ENCODE peak calls at places on chromosomes 7 and 10, in nine cellular contexts. Q is PC-3; Y is WERI-Rb-1; I is neural progenitor cell; A is prostate gland; X is CD4-positive, alpha-beta T cell; G is coronary artery; S is cardiac muscle cell; T is A673. M is an unnamed sample.

GRCh38 chr7:50166997-50167961 is 74.2 kb upstream of the ZPBP start:
- DNase-seq in I (no peak), T (no peak), G (no peak), X (no peak), Q (no peak), S (no peak), A (no peak), Y (no peak), M (no peak)

GRCh38 chr10:19488592-19489280 is 327.5 kb upstream of the PLXDC2 start:
- DNase-seq in S (peak), X (no peak), A (no peak), T (peak), Q (no peak), G (peak), I (peak), Y (no peak), M (no peak)

GRCh38 chr7:90425376-90425775 is 22.1 kb downstream of the CLDN12 start:
- DNase-seq in G (no peak), T (no peak), X (no peak), Q (peak), S (no peak), I (no peak), Y (no peak), A (no peak), M (peak)

GRCh38 chr7:42672339-42672990 is 239.4 kb downstream of the C7orf25 start:
- DNase-seq in S (no peak), I (no peak), X (no peak), A (no peak), Q (peak), G (no peak), T (no peak), Y (no peak), M (no peak)

GRCh38 chr10:6912424-6912823 is 332.3 kb upstream of the PRKCQ start:
- DNase-seq in X (no peak), A (peak), S (peak), Q (peak), T (peak), Y (no peak), G (no peak), I (no peak), M (peak)

GRCh38 chr7:34058791-34059550 is 153.6 kb downstream of the BMPER start:
- DNase-seq in I (no peak), A (peak), T (peak), S (peak), Y (no peak), G (no peak), Q (no peak), X (no peak), M (no peak)

GRCh38 chr7:154744861-154745258 is 258.1 kb downstream of the PAXIP1 start:
- DNase-seq in X (no peak), G (no peak), I (no peak), Y (no peak), S (no peak), A (no peak), Q (no peak), T (no peak), M (no peak)

GRCh38 chr7:128153436-128153835 is 87.6 kb upstream of the LEP start:
- DNase-seq in X (no peak), T (no peak), Y (no peak), S (no peak), A (no peak), I (no peak), Q (no peak), G (peak), M (no peak)

GRCh38 chr10:30182191-30183075 is 123.0 kb upstream of the JCAD start:
- DNase-seq in X (no peak), I (no peak), S (peak), G (no peak), Y (no peak), Q (peak), T (no peak), A (peak), M (peak)

GRCh38 chr7:77309714-77310220 is 106.4 kb downstream of the GSAP start:
- DNase-seq in Q (peak), I (no peak), S (no peak), G (no peak), A (no peak), T (no peak), X (no peak), Y (no peak), M (no peak)

GRCh38 chr7:24063721-24064120 is 220.3 kb upstream of the NPY start:
- DNase-seq in S (no peak), Y (no peak), A (no peak), X (no peak), I (no peak), G (no peak), T (no peak), Q (no peak), M (no peak)

GRCh38 chr7:47370461-47371042 is 211.4 kb downstream of the TNS3 start:
- DNase-seq in X (no peak), Y (no peak), Q (no peak), A (no peak), G (no peak), I (no peak), S (no peak), T (no peak), M (no peak)

GRCh38 chr7:137768371-137768770 is 78.4 kb downstream of the DGKI start:
- DNase-seq in Q (no peak), S (no peak), I (no peak), G (no peak), Y (no peak), A (no peak), T (no peak), X (no peak), M (peak)

GRCh38 chr10:128630787-128631252 is 504.6 kb upstream of the MKI67 start:
- DNase-seq in Y (no peak), A (no peak), X (no peak), I (no peak), T (peak), Q (no peak), G (no peak), S (peak), M (no peak)

GRCh38 chr7:128309921-128310320 is 33.8 kb downstream of the RBM28 start:
- DNase-seq in Q (no peak), T (no peak), S (no peak), Y (no peak), X (no peak), I (peak), G (no peak), A (no peak), M (no peak)

GRCh38 chr10:6455592-6455991 is 124.5 kb downstream of the PRKCQ start:
- DNase-seq in G (no peak), Q (no peak), A (no peak), T (no peak), Y (no peak), S (no peak), X (no peak), I (no peak), M (no peak)

GRCh38 chr7:130959743-130960207 is 225.8 kb upstream of the KLF14 start:
- DNase-seq in X (no peak), G (no peak), I (no peak), A (no peak), Q (peak), T (peak), Y (no peak), S (peak), M (peak)

GRCh38 chr10:49552277-49552676 is 13.4 kb upstream of the ERCC6 start:
- DNase-seq in I (no peak), S (peak), A (no peak), Q (peak), Y (no peak), X (no peak), G (no peak), T (peak), M (peak)

GRCh38 chr7:139095194-139095659 is 14.3 kb downstream of the ZC3HAV1 start:
- DNase-seq in A (no peak), I (no peak), Q (no peak), S (no peak), X (peak), G (no peak), T (no peak), Y (no peak), M (no peak)

GRCh38 chr7:130887182-130888016 is 153.4 kb upstream of the KLF14 start:
- DNase-seq in G (no peak), A (no peak), Q (peak), S (peak), T (peak), X (no peak), Y (no peak), I (no peak), M (peak)

GRCh38 chr7:84123903-84124573 is 70.6 kb downstream of the SEMA3A start:
- DNase-seq in X (no peak), G (no peak), A (no peak), Y (no peak), I (peak), S (no peak), Q (peak), T (no peak), M (no peak)

GRCh38 chr7:70417061-70417655 is 714.8 kb upstream of the GALNT17 start:
- DNase-seq in A (no peak), G (no peak), T (no peak), Y (peak), S (no peak), X (no peak), I (peak), Q (no peak), M (no peak)

GRCh38 chr10:33237736-33238624 is 96.5 kb downstream of the NRP1 start:
- DNase-seq in Y (no peak), I (no peak), Q (peak), S (peak), X (no peak), T (no peak), A (no peak), G (no peak), M (peak)

GRCh38 chr10:33240265-33240664 is 94.2 kb downstream of the NRP1 start:
- DNase-seq in Y (no peak), Q (no peak), S (no peak), X (no peak), T (no peak), A (no peak), I (no peak), G (no peak), M (no peak)

GRCh38 chr10:33238643-33239042 is 95.8 kb downstream of the NRP1 start:
- DNase-seq in G (no peak), T (no peak), I (no peak), X (no peak), Q (peak), A (no peak), S (no peak), Y (no peak), M (peak)

GRCh38 chr10:33240931-33241330 is 93.5 kb downstream of the NRP1 start:
- DNase-seq in Q (no peak), Y (no peak), G (no peak), I (no peak), X (no peak), S (peak), T (no peak), A (no peak), M (no peak)

DNA sequence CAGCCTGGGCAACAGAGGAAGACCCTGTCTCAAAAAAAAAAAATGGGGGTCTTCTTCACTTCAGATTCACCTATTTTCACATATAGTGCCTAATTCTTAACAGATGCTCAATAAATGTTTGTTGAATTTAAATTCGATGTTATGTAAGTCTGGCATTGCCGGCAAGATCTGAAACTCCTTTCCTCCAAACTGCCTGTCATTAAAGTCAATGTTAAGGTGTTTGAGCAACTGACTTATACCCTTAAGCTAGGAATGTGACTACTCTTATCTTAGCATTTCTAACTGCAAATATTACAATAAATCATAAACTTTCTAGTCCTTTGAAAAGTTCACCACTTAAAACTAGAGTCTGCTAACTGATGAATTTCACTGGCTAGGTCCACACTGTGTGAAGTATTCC is 95.2 kb downstream of the NRP1 start:
- DNase-seq in X (no peak), T (no peak), A (no peak), Y (no peak), Q (peak), I (no peak), G (no peak), S (no peak), M (no peak)
- H3K27ac ChIP-seq in X (no peak), T (no peak), A (no peak), Y (no peak), Q (peak), I (no peak), G (no peak), S (no peak), M (peak)

GRCh38 chr10:44512345-44513095 is 127.6 kb upstream of the CXCL12 start:
- DNase-seq in A (no peak), Y (no peak), I (no peak), T (no peak), X (no peak), G (no peak), S (no peak), Q (no peak), M (no peak)

GRCh38 chr10:44510716-44511115 is 125.8 kb upstream of the CXCL12 start:
- DNase-seq in G (no peak), X (no peak), A (no peak), I (no peak), S (peak), Q (peak), T (no peak), Y (no peak), M (no peak)

GRCh38 chr10:44511601-44512000 is 126.7 kb upstream of the CXCL12 start:
- DNase-seq in G (no peak), A (no peak), I (no peak), Y (no peak), Q (no peak), X (no peak), T (no peak), S (no peak), M (no peak)

GRCh38 chr10:44516941-44517340 is 132.0 kb upstream of the CXCL12 start:
- DNase-seq in G (no peak), S (no peak), T (no peak), X (no peak), Q (no peak), I (no peak), A (no peak), Y (no peak), M (no peak)

GRCh38 chr10:44513592-44513991 is 128.7 kb upstream of the CXCL12 start:
- DNase-seq in S (peak), X (no peak), A (no peak), G (no peak), T (no peak), Q (no peak), I (no peak), Y (no peak), M (no peak)
- TF ChIP-seq CTCF in S (peak), X (no peak), A (no peak), G (no peak), T (no peak), Q (no peak), I (no peak), Y (peak), M (no peak)

DNA sequence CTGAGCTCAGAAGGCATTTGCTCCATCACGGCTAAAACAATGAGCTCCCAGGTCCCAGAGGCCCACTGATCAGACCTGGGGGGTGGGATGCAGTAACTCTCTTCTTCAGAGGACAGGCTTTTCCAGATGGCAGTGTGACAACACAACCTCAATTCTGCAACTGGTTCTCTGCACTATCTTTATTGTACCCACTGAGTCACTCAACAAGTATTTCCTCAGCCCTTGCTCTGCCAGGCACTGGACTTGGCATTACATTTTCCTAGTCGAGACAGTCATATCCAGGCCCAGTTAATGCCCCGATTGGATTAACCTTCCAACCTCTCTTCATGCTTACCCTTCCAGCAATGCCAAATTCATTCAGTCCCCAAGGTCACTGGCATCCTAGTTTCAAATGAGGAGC is 72.6 kb downstream of the JAZF1 start:
- DNase-seq in Q (peak), A (no peak), S (peak), X (no peak), Y (no peak), G (no peak), I (no peak), T (no peak), M (peak)
- H3K27ac ChIP-seq in Q (no peak), A (no peak), S (no peak), X (no peak), Y (no peak), G (no peak), I (no peak), T (no peak), M (no peak)

GRCh38 chr10:68221196-68221595 is 10.7 kb downstream of the ATOH7 start:
- DNase-seq in G (no peak), T (no peak), S (no peak), X (no peak), Y (no peak), I (no peak), Q (peak), A (no peak), M (no peak)

GRCh38 chr10:68224810-68225209 is 7.1 kb downstream of the ATOH7 start:
- DNase-seq in X (no peak), S (no peak), Q (peak), G (no peak), I (no peak), A (no peak), T (no peak), Y (no peak), M (no peak)

GRCh38 chr10:68218786-68219185 is 13.1 kb downstream of the ATOH7 start:
- DNase-seq in T (no peak), A (no peak), X (no peak), I (no peak), Q (no peak), Y (no peak), G (no peak), S (no peak), M (no peak)

DNA sequence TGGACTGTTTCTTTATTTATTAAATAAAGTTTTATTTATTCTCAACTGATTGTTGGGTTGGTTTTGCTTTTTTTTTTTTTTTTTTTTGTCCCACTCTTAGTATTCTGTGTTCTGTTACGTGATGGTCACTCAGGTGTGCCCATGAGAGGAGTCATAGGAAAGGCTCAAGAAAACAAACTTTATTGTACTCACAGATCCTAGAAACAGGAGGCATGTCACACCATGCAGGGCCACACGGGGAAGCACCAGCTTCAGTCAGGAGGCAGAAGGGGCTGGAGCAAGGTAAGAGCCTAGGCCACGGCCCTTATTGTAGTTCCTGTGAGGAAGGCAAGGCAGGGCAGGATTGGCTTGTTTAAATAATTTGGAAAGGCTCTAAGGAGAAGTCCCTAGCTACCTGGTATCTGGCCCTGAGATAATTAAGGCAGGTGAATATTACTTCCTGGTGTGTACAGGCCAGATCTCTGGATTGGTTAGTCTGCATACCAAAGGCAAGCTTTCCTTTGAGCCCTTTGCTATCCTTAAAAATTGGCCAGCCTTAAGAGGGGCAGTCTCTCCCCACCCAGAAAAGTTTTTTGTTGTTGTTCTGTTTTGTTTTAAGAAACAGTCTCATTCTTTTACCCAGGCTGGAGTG is 8.3 kb downstream of the ATOH7 start:
- DNase-seq in T (no peak), Q (peak), X (no peak), G (no peak), S (no peak), Y (peak), I (peak), A (no peak), M (no peak)
- TF ChIP-seq CTCF in T (no peak), Q (peak), X (no peak), G (no peak), S (no peak), Y (peak), I (peak), A (no peak), M (no peak)

GRCh38 chr10:44937201-44938005 is 22.2 kb upstream of the RASSF4 start:
- DNase-seq in S (peak), A (no peak), Q (no peak), G (peak), T (no peak), Y (no peak), I (no peak), X (no peak), M (no peak)

GRCh38 chr10:44935961-44936285 is 23.7 kb upstream of the RASSF4 start:
- DNase-seq in X (no peak), G (no peak), Q (no peak), Y (no peak), T (no peak), I (no peak), S (no peak), A (no peak), M (no peak)

GRCh38 chr10:44934416-44935200 is 23.5 kb downstream of the TMEM72 start:
- DNase-seq in G (peak), Q (no peak), I (no peak), T (no peak), X (no peak), A (no peak), S (peak), Y (no peak), M (no peak)

GRCh38 chr10:44935201-44935960 is 24.2 kb upstream of the RASSF4 start:
- DNase-seq in X (no peak), S (peak), I (no peak), T (no peak), Y (no peak), A (no peak), G (peak), Q (no peak), M (no peak)

GRCh38 chr10:44936314-44936975 is 23.2 kb upstream of the RASSF4 start:
- DNase-seq in Y (no peak), G (peak), X (no peak), A (no peak), S (no peak), I (no peak), Q (no peak), T (no peak), M (no peak)
- H3K27ac ChIP-seq in Y (no peak), G (peak), X (no peak), A (no peak), S (no peak), I (no peak), Q (no peak), T (no peak), M (no peak)

DNA sequence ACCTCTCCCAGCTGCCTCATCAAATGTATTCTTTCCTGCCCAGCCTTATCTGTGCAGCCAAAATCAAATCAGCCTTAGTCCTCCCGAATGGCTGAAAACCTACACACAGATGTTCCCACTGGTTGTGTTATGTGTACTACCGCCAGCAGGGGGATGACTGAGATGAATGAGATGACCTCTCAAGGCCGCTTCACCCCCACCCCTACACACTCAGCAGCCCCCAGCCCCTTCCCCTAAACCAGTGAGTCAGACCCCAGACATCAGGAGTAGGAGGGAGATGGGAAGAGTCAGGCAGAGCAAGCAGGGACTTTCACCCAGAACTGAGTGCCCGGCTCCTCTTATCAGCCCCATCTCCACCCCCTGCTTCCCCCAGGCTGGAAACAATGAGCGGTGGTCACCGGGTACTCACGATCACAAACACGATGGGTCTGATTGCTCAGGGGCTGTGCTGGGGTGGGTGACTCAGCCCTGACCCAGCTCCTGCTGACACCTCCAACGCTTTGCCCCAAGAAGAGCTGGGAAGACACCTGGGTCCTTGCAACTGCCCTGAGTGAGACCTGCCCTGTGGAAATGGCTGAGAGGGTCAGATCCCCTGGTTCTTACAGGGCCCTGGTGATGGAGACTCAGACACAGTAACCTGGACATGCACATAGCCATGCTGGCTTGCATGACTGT is 6.6 kb upstream of the C10orf105 start:
- DNase-seq in I (peak), S (peak), Q (peak), T (no peak), A (no peak), G (no peak), X (peak), Y (no peak), M (peak)
- TF ChIP-seq CTCF in I (peak), S (peak), Q (peak), T (peak), A (no peak), G (no peak), X (peak), Y (peak), M (no peak)